ENCODE peak calls at places on chromosomes 11 and 22, in five cellular contexts. O, W, A, X and G are unnamed samples.

GRCh38 chr11:118908931-118909618 is 16.7 kb downstream of the BCL9L start:
- DNase-seq in O (no peak), W (peak), A (peak), X (no peak), G (no peak)

GRCh38 chr11:67316882-67317364 is 13.6 kb downstream of the SSH3 start:
- DNase-seq in O (no peak), W (peak), A (no peak), X (no peak), G (no peak)

GRCh38 chr11:86214710-86215109 is 29.8 kb upstream of the EED start:
- DNase-seq in O (peak), W (no peak), A (no peak), X (no peak), G (peak)

GRCh38 chr11:47460571-47461235 is 11.8 kb upstream of the RAPSN start:
- DNase-seq in O (no peak), W (no peak), A (no peak), X (no peak), G (no peak)

GRCh38 chr11:96704847-96705246 is 315.0 kb downstream of the JRKL start:
- DNase-seq in O (no peak), W (no peak), A (no peak), X (no peak), G (no peak)

GRCh38 chr11:117669616-117670015 is 127.4 kb downstream of the DSCAML1 start:
- DNase-seq in O (no peak), W (no peak), A (no peak), X (no peak), G (no peak)

GRCh38 chr22:49878206-49878605 is 24.6 kb downstream of the ZBED4 start:
- DNase-seq in O (no peak), W (no peak), A (no peak), X (no peak), G (no peak)

GRCh38 chr11:120566176-120566575 is 54.6 kb downstream of the GRIK4 start:
- DNase-seq in O (no peak), W (no peak), A (no peak), X (no peak), G (no peak)

GRCh38 chr22:25702046-25702445 is 39.9 kb upstream of the MYO18B start:
- DNase-seq in O (no peak), W (no peak), A (no peak), X (peak), G (peak)

GRCh38 chr11:3995949-3996554 is 98.5 kb upstream of the RRM1 start:
- DNase-seq in O (no peak), W (no peak), A (no peak), X (no peak), G (no peak)

GRCh38 chr11:102807921-102808320 is 10.0 kb upstream of the MMP1 start:
- DNase-seq in O (no peak), W (no peak), A (no peak), X (peak), G (no peak)

GRCh38 chr11:34508514-34508913 is 5.1 kb downstream of the ELF5 start:
- DNase-seq in O (no peak), W (no peak), A (no peak), X (no peak), G (no peak)

GRCh38 chr11:6240691-6241285 is 1.9 kb downstream of the CNGA4 start:
- DNase-seq in O (no peak), W (no peak), A (no peak), X (no peak), G (no peak)

GRCh38 chr11:27701262-27702105 is 1.2 kb upstream of the BDNF start:
- DNase-seq in O (no peak), W (no peak), A (no peak), X (no peak), G (peak)